ENCODE peak calls at places on chromosome 18, in seven cellular contexts. Y is neuronal stem cell, L is H1, E is IMR-90, V is mesenchymal stem cell, W is mesendoderm, X is trophoblast cell. I is an unnamed sample.

GRCh38 chr18:34120294-34120693 is 104.4 kb downstream of the NOL4 start:
- DNase-seq in X (no peak), V (no peak), E (no peak), Y (no peak), W (no peak), L (no peak), I (no peak)

GRCh38 chr18:26085056-26085455 is 5.4 kb downstream of the SS18 start:
- DNase-seq in E (no peak), X (no peak), L (no peak), Y (no peak), V (no peak), W (no peak), I (no peak)

GRCh38 chr18:36387296-36387695 is 89.8 kb downstream of the FHOD3 start:
- DNase-seq in W (no peak), L (no peak), E (peak), X (no peak), Y (no peak), V (no peak), I (no peak)

GRCh38 chr18:76476665-76477561 is 18.1 kb downstream of the ZNF516 start:
- DNase-seq in L (no peak), W (no peak), E (peak), Y (no peak), X (no peak), V (peak), I (no peak)

GRCh38 chr18:5275872-5276271 is 19.7 kb downstream of the ZBTB14 start:
- DNase-seq in L (no peak), Y (no peak), E (no peak), W (peak), V (no peak), X (no peak), I (no peak)

GRCh38 chr18:63237911-63238710 is 81.5 kb downstream of the BCL2 start:
- DNase-seq in W (peak), E (peak), X (peak), L (peak), Y (peak), V (peak), I (peak)

GRCh38 chr18:75070625-75071483 is 138.1 kb downstream of the PTGR3 start:
- DNase-seq in Y (no peak), L (no peak), X (peak), V (peak), E (peak), W (peak), I (no peak)

GRCh38 chr18:57542126-57542525 is 44.4 kb downstream of the FECH start:
- DNase-seq in E (peak), Y (no peak), X (no peak), L (no peak), V (no peak), W (peak), I (no peak)

GRCh38 chr18:22813648-22814328 is 119.3 kb upstream of the RBBP8 start:
- DNase-seq in Y (no peak), W (peak), X (no peak), V (peak), E (peak), L (no peak), I (no peak)

GRCh38 chr18:45864081-45864480 is 38.6 kb downstream of the SIGLEC15 start:
- DNase-seq in L (no peak), X (no peak), Y (no peak), E (no peak), W (no peak), V (no peak), I (no peak)

GRCh38 chr18:62264984-62265383 is 60.1 kb upstream of the TNFRSF11A start:
- DNase-seq in W (no peak), L (no peak), E (no peak), X (no peak), V (no peak), Y (no peak), I (no peak)

GRCh38 chr18:21110667-21111350 is 804 bp downstream of the ROCK1 start:
- DNase-seq in Y (peak), E (peak), X (peak), W (peak), V (peak), L (no peak), I (peak)

GRCh38 chr18:26543368-26543767 is 5.0 kb downstream of the KCTD1 start:
- DNase-seq in Y (no peak), V (no peak), L (no peak), E (no peak), W (no peak), X (no peak), I (no peak)

GRCh38 chr18:65039578-65039977 is 711.2 kb upstream of the CDH7 start:
- DNase-seq in V (no peak), Y (no peak), X (no peak), L (no peak), W (no peak), E (no peak), I (no peak)

GRCh38 chr18:61273533-61273932 is 59.7 kb upstream of the CDH20 start:
- DNase-seq in E (no peak), V (no peak), X (no peak), W (no peak), Y (no peak), L (no peak), I (no peak)

GRCh38 chr18:77127769-77128671 is 4.6 kb downstream of the MBP start:
- DNase-seq in W (no peak), E (peak), L (no peak), X (no peak), Y (no peak), V (peak), I (no peak)

GRCh38 chr18:37662546-37663339 is 97.1 kb upstream of the CELF4 start:
- DNase-seq in E (no peak), V (no peak), X (no peak), W (peak), L (no peak), Y (no peak), I (no peak)

GRCh38 chr18:46343940-46344372 is 239.8 kb downstream of the HAUS1 start:
- DNase-seq in X (no peak), W (peak), V (no peak), L (no peak), Y (no peak), E (no peak), I (peak)

GRCh38 chr18:56238576-56238975 is 399.8 kb downstream of the TXNL1 start:
- DNase-seq in E (no peak), W (peak), L (no peak), V (no peak), X (no peak), Y (no peak), I (no peak)

GRCh38 chr18:28999711-29000110 is 822.8 kb upstream of the CDH2 start:
- DNase-seq in L (no peak), Y (no peak), E (peak), V (no peak), W (no peak), X (no peak), I (no peak)

GRCh38 chr18:10950080-10950875 is 199.1 kb downstream of the PIEZO2 start:
- DNase-seq in X (no peak), W (no peak), L (no peak), E (no peak), V (no peak), Y (no peak), I (no peak)

GRCh38 chr18:45617284-45617683 is 2.0 kb downstream of the SLC14A2 start:
- DNase-seq in X (no peak), W (no peak), Y (no peak), E (peak), L (no peak), V (peak), I (no peak)

GRCh38 chr18:6951336-6952090 is 166.1 kb downstream of the LAMA1 start:
- DNase-seq in V (no peak), Y (peak), W (peak), L (no peak), X (peak), E (no peak), I (no peak)

GRCh38 chr18:3610818-3611217 is 160.8 kb downstream of the TGIF1 start:
- DNase-seq in L (no peak), E (peak), Y (no peak), V (no peak), W (no peak), X (no peak), I (no peak)

GRCh38 chr18:68439672-68440071 is 275.2 kb downstream of the TMX3 start:
- DNase-seq in W (no peak), X (no peak), L (no peak), E (no peak), Y (no peak), V (no peak), I (no peak)

GRCh38 chr18:46134920-46135675 is 30.9 kb downstream of the HAUS1 start:
- DNase-seq in E (no peak), X (no peak), W (peak), V (no peak), L (no peak), Y (no peak), I (no peak)

GRCh38 chr18:50796495-50796894 is 23.3 kb downstream of the MRO start:
- DNase-seq in E (no peak), L (no peak), W (no peak), Y (no peak), V (no peak), X (no peak), I (no peak)

GRCh38 chr18:76824754-76825153 is 2.4 kb downstream of the ZNF236 start:
- DNase-seq in E (no peak), Y (no peak), V (no peak), L (no peak), W (no peak), X (no peak), I (no peak)

GRCh38 chr18:74521068-74521725 is 13.1 kb upstream of the CNDP1 start:
- DNase-seq in Y (no peak), W (no peak), X (no peak), V (no peak), L (no peak), E (no peak), I (peak)

GRCh38 chr18:55586841-55587240 is 1.2 kb downstream of the TCF4 start:
- DNase-seq in W (peak), L (no peak), X (no peak), V (peak), E (peak), Y (no peak), I (no peak)

GRCh38 chr18:22432672-22433137 is 15.0 kb upstream of the CTAGE1 start:
- DNase-seq in Y (no peak), L (no peak), E (peak), V (peak), W (peak), X (peak), I (no peak)

GRCh38 chr18:3498705-3499451 is 48.9 kb downstream of the TGIF1 start:
- DNase-seq in V (peak), X (no peak), W (peak), Y (peak), L (no peak), E (peak), I (peak)

GRCh38 chr18:74412106-74412880 is 44.8 kb downstream of the DIPK1C start:
- DNase-seq in Y (peak), X (no peak), V (no peak), L (no peak), W (no peak), E (no peak), I (no peak)

GRCh38 chr18:46333371-46334199 is 229.4 kb downstream of the HAUS1 start:
- DNase-seq in Y (peak), X (no peak), L (no peak), W (peak), E (no peak), V (peak), I (no peak)

GRCh38 chr18:3624818-3625716 is 175.1 kb downstream of the TGIF1 start:
- DNase-seq in Y (no peak), W (peak), L (no peak), V (peak), E (peak), X (peak), I (no peak)

GRCh38 chr18:12990662-12990976 is 543 bp upstream of the CEP192 start:
- DNase-seq in L (no peak), V (no peak), E (no peak), X (peak), Y (no peak), W (peak), I (no peak)

GRCh38 chr18:62862451-62862850 is 147.1 kb downstream of the PHLPP1 start:
- DNase-seq in Y (no peak), W (no peak), V (no peak), E (no peak), L (no peak), X (no peak), I (no peak)

GRCh38 chr18:37335337-37335736 is 230.3 kb downstream of the CELF4 start:
- DNase-seq in X (no peak), L (no peak), W (peak), V (no peak), E (no peak), Y (no peak), I (peak)

GRCh38 chr18:79604205-79604912 is 75.2 kb upstream of the CTDP1 start:
- DNase-seq in V (no peak), W (no peak), X (no peak), Y (no peak), E (no peak), L (no peak), I (no peak)
- H3K4ac ChIP-seq in V (no peak), W (peak), X (no peak), Y (no peak), E (no peak), L (no peak), I (no peak)

DNA sequence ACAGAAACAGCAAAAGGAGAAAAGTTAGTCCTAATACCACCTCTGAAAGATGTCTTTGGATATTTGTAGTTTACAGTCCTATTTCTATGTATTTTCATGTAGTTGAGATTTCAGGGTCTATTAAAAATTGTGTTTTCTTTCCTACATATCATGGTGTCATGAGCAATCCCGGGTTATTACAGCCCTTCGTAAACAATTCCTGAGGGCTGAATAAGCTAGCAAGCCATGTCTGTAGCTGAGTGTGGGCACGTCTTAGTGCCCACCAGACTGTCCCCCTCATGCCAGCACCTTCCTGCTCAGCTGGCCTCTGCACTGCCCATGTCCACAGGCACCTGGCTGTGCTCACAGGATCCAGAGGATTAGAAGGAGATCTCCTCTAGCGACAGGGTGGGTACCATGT is 60.6 kb downstream of the CTIF start:
- DNase-seq in V (no peak), Y (no peak), L (no peak), X (no peak), W (no peak), E (peak), I (no peak)
- H2AK5ac ChIP-seq in V (no peak), Y (no peak), L (no peak), X (no peak), W (no peak), E (peak), I (no peak)

GRCh38 chr18:9665311-9665710 is 42.8 kb upstream of the RAB31 start:
- DNase-seq in W (no peak), Y (no peak), X (no peak), V (peak), E (no peak), L (no peak), I (no peak)
- H3K23ac ChIP-seq in W (no peak), Y (no peak), X (no peak), V (no peak), E (no peak), L (no peak), I (no peak)

DNA sequence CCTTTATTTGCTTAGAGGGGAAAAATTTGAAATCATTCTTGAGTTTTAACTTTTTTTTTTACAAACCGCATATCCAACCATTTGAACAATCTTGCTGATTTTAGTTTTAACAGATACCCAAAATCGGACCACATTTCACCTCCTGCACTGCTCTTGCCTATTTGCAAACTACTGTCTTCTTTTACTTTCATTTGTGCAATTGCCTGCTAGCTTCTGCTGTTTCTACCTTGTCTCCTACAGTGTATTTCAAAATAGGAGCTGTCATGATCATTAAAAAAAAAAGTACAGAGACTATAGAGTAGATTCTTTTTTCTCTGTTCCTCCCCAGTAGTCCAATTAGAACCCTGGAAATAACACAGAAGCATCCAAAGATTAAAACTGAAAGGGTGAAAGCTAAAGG is 1081.2 kb downstream of the SOCS6 start:
- DNase-seq in Y (no peak), E (no peak), W (no peak), X (no peak), V (no peak), L (no peak), I (no peak)
- H3K4ac ChIP-seq in Y (no peak), E (no peak), W (no peak), X (no peak), V (no peak), L (no peak), I (no peak)

DNA sequence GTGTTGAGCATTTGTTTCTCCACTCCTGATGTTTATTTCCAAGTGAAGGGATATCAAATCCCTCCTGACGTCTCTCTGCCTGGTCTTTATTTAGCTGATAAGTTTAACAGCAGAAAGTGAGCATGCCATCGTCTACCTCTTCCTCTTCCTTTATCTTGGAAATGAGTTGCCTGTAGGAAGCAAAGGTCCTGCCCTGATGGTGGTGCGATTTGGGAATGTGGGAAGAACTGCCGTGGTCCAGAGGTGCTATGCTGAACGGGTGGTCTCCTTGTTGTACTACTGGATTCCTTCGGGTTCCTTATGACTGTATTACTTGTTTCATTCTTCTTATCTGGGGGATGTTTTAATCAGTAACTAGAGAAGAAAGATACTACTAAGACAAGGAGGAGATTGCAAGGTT is 217.5 kb downstream of the PMAIP1 start:
- DNase-seq in E (no peak), Y (no peak), X (no peak), W (peak), L (no peak), V (no peak), I (no peak)
- H2AK5ac ChIP-seq in E (no peak), Y (no peak), X (no peak), W (no peak), L (no peak), V (no peak), I (no peak)

GRCh38 chr18:66342577-66342976 is 261.3 kb downstream of the CDH19 start:
- DNase-seq in W (no peak), V (no peak), E (no peak), L (no peak), Y (no peak), X (no peak), I (no peak)

GRCh38 chr18:66346833-66347595 is 256.9 kb downstream of the CDH19 start:
- DNase-seq in Y (no peak), E (no peak), L (no peak), X (no peak), V (no peak), W (no peak), I (no peak)

GRCh38 chr18:66344227-66344626 is 259.7 kb downstream of the CDH19 start:
- DNase-seq in X (no peak), V (no peak), Y (no peak), E (no peak), L (no peak), W (no peak), I (no peak)
- H3K23ac ChIP-seq in X (no peak), V (no peak), Y (no peak), E (no peak), L (no peak), W (no peak), I (no peak)

DNA sequence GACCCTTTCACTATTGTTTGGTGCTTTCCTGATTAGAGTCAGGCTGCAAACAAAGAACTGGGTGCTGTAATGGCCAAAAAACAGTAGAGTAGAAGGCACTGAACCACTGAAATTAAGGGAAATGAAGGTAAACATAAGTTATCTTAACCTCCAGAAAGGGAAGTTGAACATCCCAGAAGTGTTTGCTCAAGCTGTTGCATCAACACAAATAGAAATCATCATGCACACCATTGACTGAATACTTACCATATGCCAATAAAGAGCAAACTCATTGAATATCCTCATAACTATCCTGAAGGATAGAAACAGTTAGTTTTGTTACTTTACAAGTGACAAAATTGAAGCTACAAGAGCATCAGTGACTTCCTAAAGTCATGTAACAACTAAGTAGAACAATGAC is 477.4 kb upstream of the CHST9 start:
- DNase-seq in Y (no peak), W (no peak), L (no peak), X (no peak), V (no peak), E (no peak), I (no peak)
- H3K4ac ChIP-seq in Y (no peak), W (no peak), L (no peak), X (no peak), V (no peak), E (no peak), I (no peak)

I was measured in H9.